ENCODE peak calls at places on chromosome X, in six cellular contexts. F is transverse colon, N is retinal pigment epithelial cell, B is endothelial cell, L is ovary, J is brain microvascular endothelial cell. K is an unnamed sample.

GRCh38 chrX:140710710-140711109 is 1.2 kb downstream of the LINC00632 start:
- DNase-seq in F (no peak), B (no peak), N (no peak), L (no peak), J (peak; percentile 30), K (no peak)

GRCh38 chrX:18931972-18932371 is 51.9 kb downstream of the PHKA2 start:
- DNase-seq in J (peak; percentile 9), F (no peak), B (peak; percentile 7), N (no peak), L (no peak), K (no peak)

GRCh38 chrX:46256875-46257274 is 288.3 kb downstream of the ZNF674 start:
- DNase-seq in B (no peak), N (no peak), L (no peak), J (no peak), F (no peak), K (no peak)

GRCh38 chrX:102765794-102766193 is 45.3 kb downstream of the GPRASP3 start:
- DNase-seq in N (peak; percentile 9), F (peak; percentile 24), L (no peak), B (no peak), J (no peak), K (no peak)

GRCh38 chrX:100926453-100926852 is 2.3 kb downstream of the XKRX start:
- DNase-seq in N (no peak), J (no peak), F (no peak), L (no peak), B (no peak), K (no peak)

GRCh38 chrX:71533514-71533849 is 578 bp downstream of the OGT start:
- DNase-seq in B (no peak), J (no peak), L (no peak), F (no peak), N (no peak), K (no peak)

GRCh38 chrX:17456526-17456925 is 81.5 kb downstream of the NHS start:
- DNase-seq in J (no peak), B (no peak), N (no peak), F (no peak), L (no peak), K (no peak)

GRCh38 chrX:119429471-119429870 is 30.3 kb downstream of the SLC25A43 start:
- DNase-seq in N (no peak), F (no peak), B (no peak), L (no peak), J (no peak), K (no peak)

GRCh38 chrX:38610839-38611238 is 49.5 kb downstream of the TSPAN7 start:
- DNase-seq in N (no peak), L (no peak), J (no peak), B (no peak), F (no peak), K (no peak)

GRCh38 chrX:140057001-140057411 is 91.7 kb upstream of the CXorf66 start:
- DNase-seq in N (peak; percentile 23), J (peak; percentile 51), B (peak; percentile 72), F (peak; percentile 67), L (peak; percentile 56), K (no peak)

GRCh38 chrX:24298191-24298590 is 15.7 kb downstream of the SUPT20HL2 start:
- DNase-seq in B (peak; percentile 13), N (no peak), J (no peak), L (no peak), F (no peak), K (no peak)

GRCh38 chrX:24424948-24425347 is 40.1 kb upstream of the PDK3 start:
- DNase-seq in F (peak; percentile 28), B (no peak), L (peak; percentile 79), J (peak; percentile 9), N (no peak), K (no peak)

GRCh38 chrX:143632625-143633387 is 3.1 kb downstream of the SLITRK4 start:
- DNase-seq in F (no peak), B (no peak), L (no peak), J (no peak), N (no peak), K (no peak)

GRCh38 chrX:40107291-40108083 is 9.7 kb upstream of the BCOR start:
- DNase-seq in F (peak; percentile 72), B (no peak), N (peak; percentile 65), L (peak; percentile 53), J (no peak), K (no peak)

GRCh38 chrX:46758163-46758955 is 559 bp downstream of the SLC9A7 start:
- DNase-seq in B (no peak), F (peak; percentile 12), J (no peak), L (no peak), N (no peak), K (no peak)

GRCh38 chrX:111199505-111199904 is 70.8 kb downstream of the CAPN6 start:
- DNase-seq in J (no peak), B (no peak), L (no peak), F (no peak), N (no peak), K (no peak)

GRCh38 chrX:13898084-13898483 is 81.2 kb upstream of the GPM6B start:
- DNase-seq in B (peak; percentile 18), F (no peak), J (peak; percentile 6), L (no peak), N (no peak), K (no peak)

GRCh38 chrX:38859602-38860001 is 58.3 kb downstream of the MID1IP1 start:
- DNase-seq in F (no peak), B (no peak), N (no peak), L (no peak), J (no peak), K (no peak)

GRCh38 chrX:12223650-12224049 is 85.4 kb downstream of the FRMPD4 start:
- DNase-seq in J (no peak), B (no peak), N (no peak), F (no peak), L (no peak), K (no peak)

GRCh38 chrX:112761239-112762207 is 79.1 kb downstream of the AMOT start:
- DNase-seq in J (no peak), B (no peak), L (no peak), N (no peak), F (no peak), K (no peak)

DNA sequence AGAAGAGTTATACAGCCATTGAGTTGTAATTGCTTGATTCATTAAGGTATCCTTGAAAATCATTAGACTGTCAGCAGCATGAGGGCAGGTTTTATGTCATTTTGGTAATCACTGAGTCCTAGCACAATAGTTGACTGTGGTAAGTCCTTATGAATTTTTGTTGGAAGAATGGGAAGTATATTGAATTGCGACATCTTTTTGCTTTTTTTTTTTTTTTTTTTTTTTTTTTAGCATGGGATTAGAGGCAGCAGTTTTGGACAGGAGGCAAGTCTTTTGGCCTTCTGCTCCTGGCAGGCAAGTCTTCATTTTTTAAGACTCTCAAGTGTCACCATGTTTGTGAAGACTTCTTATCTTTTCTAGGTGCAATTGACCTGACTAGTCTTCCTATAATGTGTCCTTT is 29.7 kb downstream of the PRRG1 start:
- DNase-seq in N (no peak), F (no peak), B (no peak), L (no peak), J (no peak), K (no peak)
- TF ChIP-seq CTCF in N (no peak), F (no peak), B (no peak), L (no peak), J (no peak), K (no peak)

DNA sequence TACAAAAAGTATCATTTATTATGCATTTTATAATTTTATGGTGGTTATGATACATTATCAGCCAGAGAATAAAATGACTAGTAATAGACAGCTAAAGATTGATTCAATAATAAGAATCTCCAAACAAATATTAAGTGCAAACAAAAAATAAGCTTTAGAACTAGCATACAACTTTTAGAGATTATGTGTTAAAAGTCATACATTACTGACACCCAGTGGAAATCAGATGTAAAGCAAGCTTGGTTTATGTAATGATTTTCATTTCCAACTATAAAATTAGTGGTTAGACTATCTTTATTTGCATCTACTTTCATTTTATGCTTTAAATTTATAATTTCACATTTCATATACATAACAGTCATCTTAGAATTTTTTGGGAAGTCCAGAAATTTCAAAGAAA is 57.7 kb downstream of the IL13RA2 start:
- DNase-seq in B (no peak), L (no peak), J (no peak), N (no peak), F (no peak), K (no peak)
- TF ChIP-seq CTCF in B (peak; percentile 26), L (no peak), J (peak; percentile 15), N (peak; percentile 35), F (no peak), K (peak; percentile 56)

GRCh38 chrX:7091923-7092322 is 55.6 kb upstream of the STS start:
- DNase-seq in L (no peak), F (no peak), N (no peak), J (no peak), B (no peak), K (no peak)

GRCh38 chrX:7086384-7086783 is 61.1 kb upstream of the STS start:
- DNase-seq in J (no peak), L (no peak), B (no peak), F (no peak), N (no peak), K (peak; percentile 60)

GRCh38 chrX:7090506-7091095 is 56.9 kb upstream of the STS start:
- DNase-seq in J (no peak), L (no peak), N (no peak), F (no peak), B (no peak), K (peak; percentile 23)

GRCh38 chrX:7085879-7086278 is 61.6 kb upstream of the STS start:
- DNase-seq in L (no peak), F (no peak), B (no peak), N (no peak), J (no peak), K (no peak)

GRCh38 chrX:7088968-7089615 is 58.4 kb upstream of the STS start:
- DNase-seq in L (no peak), B (no peak), F (no peak), N (no peak), J (no peak), K (peak; percentile 42)
- TF ChIP-seq CTCF in L (no peak), B (no peak), F (no peak), N (peak; percentile 31), J (peak; percentile 37), K (peak; percentile 14)

DNA sequence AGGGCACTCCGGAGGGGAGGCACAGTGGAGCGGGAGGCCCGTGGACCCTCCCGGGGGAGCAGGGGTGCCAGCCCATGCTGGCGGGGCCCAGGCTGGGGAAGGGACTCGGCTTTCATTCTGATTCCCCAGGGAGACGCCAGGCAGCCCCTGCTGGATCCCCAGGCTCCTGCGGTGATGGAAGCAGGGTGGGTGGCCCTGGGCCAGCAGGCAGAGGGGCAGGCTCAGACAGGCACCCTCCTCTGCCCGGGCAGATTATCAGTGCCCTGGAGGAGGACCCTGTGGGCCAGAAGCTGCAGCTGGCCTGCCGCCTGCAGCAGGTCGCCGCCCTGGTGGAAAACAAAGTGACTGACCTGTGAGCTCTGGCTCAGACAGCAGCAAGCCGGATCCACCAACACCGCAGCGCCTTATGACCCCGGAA is 2.1 kb upstream of the SRPK3 start:
- DNase-seq in N (no peak), F (no peak), J (no peak), L (no peak), B (no peak), K (no peak)
- TF ChIP-seq CTCF in N (no peak), F (no peak), J (peak; percentile 26), L (no peak), B (no peak), K (no peak)

GRCh38 chrX:51215266-51215665 is 117.4 kb upstream of the NUDT10 start:
- DNase-seq in L (no peak), B (no peak), F (no peak), N (no peak), J (no peak), K (no peak)
- TF ChIP-seq CTCF in L (no peak), B (no peak), F (no peak), N (no peak), J (no peak), K (no peak)